ENCODE peak calls at places on chromosomes 3 and 15, in five cellular contexts. F is foreskin fibroblast, N is nephron progenitor cell, W is gastrocnemius medialis, E is epithelial cell of proximal tubule. S is an unnamed sample.

GRCh38 chr3:183577336-183577735 is 21.8 kb upstream of the KLHL6 start:
- DNase-seq in F (no peak), N (no peak), W (no peak), E (no peak), S (no peak)

GRCh38 chr3:190404715-190405114 is 16.8 kb downstream of the CLDN16 start:
- DNase-seq in F (no peak), N (no peak), W (no peak), E (no peak), S (no peak)

GRCh38 chr3:164040991-164041390 is 1037.3 kb downstream of the SI start:
- DNase-seq in F (no peak), N (no peak), W (no peak), E (no peak), S (no peak)

GRCh38 chr3:151976211-151977050 is 103.0 kb downstream of the SUCNR1 start:
- DNase-seq in W (no peak), N (no peak), F (peak; percentile 95), E (peak; percentile 95), S (peak; percentile 97)

GRCh38 chr3:178436773-178437172 is 99.5 kb upstream of the KCNMB2 start:
- DNase-seq in N (no peak), W (no peak), F (peak; percentile 18), E (no peak), S (no peak)

GRCh38 chr3:89503891-89504391 is 396.5 kb downstream of the EPHA3 start:
- DNase-seq in W (no peak), F (no peak), E (no peak), N (no peak), S (no peak)

GRCh38 chr15:68449389-68449788 is 17.4 kb upstream of the ITGA11 start:
- DNase-seq in E (no peak), N (no peak), W (no peak), F (no peak), S (no peak)

GRCh38 chr3:106215047-106215446 is 346.2 kb upstream of the CBLB start:
- DNase-seq in F (no peak), N (no peak), W (no peak), E (no peak), S (no peak)

GRCh38 chr3:86180696-86181095 is 810.3 kb downstream of the VGLL3 start:
- DNase-seq in F (no peak), W (no peak), N (no peak), E (no peak), S (no peak)

GRCh38 chr3:101117981-101118380 is 124.8 kb upstream of the ABI3BP start:
- DNase-seq in W (no peak), E (no peak), N (no peak), F (peak; percentile 15), S (no peak)

GRCh38 chr3:182261084-182261483 is 532.2 kb upstream of the ATP11B start:
- DNase-seq in N (peak; percentile 11), F (no peak), W (no peak), E (no peak), S (no peak)

GRCh38 chr3:187909871-187910270 is 164.6 kb upstream of the BCL6 start:
- DNase-seq in F (no peak), E (no peak), N (no peak), W (no peak), S (no peak)

GRCh38 chr15:65762914-65763787 is 28.9 kb downstream of the DENND4A start:
- DNase-seq in E (no peak), F (no peak), N (no peak), W (no peak), S (no peak)

GRCh38 chr15:78850926-78851600 is 21.6 kb upstream of the MORF4L1 start:
- DNase-seq in F (no peak), N (no peak), E (no peak), W (no peak), S (no peak)

GRCh38 chr3:65348596-65348995 is 660.8 kb upstream of the ADAMTS9 start:
- DNase-seq in F (peak; percentile 64), W (no peak), N (no peak), E (no peak), S (peak; percentile 62)

GRCh38 chr15:74517096-74517495 is 23.9 kb upstream of the ARID3B start:
- DNase-seq in E (no peak), N (no peak), W (no peak), F (no peak), S (no peak)

GRCh38 chr3:125115640-125116039 is 59.8 kb upstream of the HEG1 start:
- DNase-seq in E (no peak), N (no peak), W (no peak), F (no peak), S (no peak)

GRCh38 chr15:54915382-54915781 is 281.4 kb downstream of the RSL24D1 start:
- DNase-seq in N (no peak), W (no peak), F (no peak), E (no peak), S (no peak)

GRCh38 chr15:62532367-62532766 is 367.3 kb upstream of the C2CD4B start:
- DNase-seq in F (no peak), E (no peak), W (no peak), N (no peak), S (no peak)

GRCh38 chr3:56357266-56357665 is 111.0 kb downstream of the ERC2 start:
- DNase-seq in N (peak; percentile 23), E (peak; percentile 75), W (no peak), F (no peak), S (no peak)

GRCh38 chr3:127012091-127012490 is 29.2 kb downstream of the PLXNA1 start:
- DNase-seq in W (no peak), F (no peak), E (no peak), N (no peak), S (no peak)
- TF ChIP-seq CTCF in W (no peak), F (no peak), E (no peak), N (no peak), S (no peak)

DNA sequence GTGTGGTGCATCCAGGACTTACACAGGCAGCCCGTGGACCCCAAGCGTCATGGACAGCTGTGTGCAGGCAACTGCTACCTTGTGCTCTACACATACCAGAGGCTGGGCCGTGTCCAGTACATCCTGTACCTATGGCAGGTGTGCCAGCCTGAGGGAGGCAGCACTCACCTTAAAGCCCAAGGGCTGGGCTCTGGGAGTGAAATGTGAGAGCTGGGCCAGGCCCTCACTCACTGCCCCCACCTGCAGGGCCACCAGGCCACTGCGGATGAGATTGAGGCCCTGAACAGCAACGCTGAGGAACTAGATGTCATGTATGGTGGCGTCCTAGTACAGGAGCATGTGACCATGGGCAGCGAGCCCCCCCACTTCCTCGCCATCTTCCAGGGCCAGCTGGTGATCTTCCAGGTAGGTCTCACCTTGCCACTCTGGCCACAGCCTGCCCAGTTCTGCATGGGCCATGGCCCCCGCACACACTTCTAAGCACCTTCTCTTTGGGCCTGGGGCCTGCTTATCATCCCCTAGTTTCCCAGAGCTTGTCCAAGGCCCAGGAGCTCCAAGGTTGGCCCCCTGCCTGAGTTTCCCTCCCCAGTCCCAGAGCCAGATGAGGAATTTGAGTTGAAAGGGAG is 11.0 kb downstream of the VILL start:
- DNase-seq in F (no peak), E (no peak), N (peak; percentile 19), W (no peak), S (no peak)
- TF ChIP-seq CTCF in F (no peak), E (peak; percentile 34), N (peak; percentile 26), W (no peak), S (no peak)

DNA sequence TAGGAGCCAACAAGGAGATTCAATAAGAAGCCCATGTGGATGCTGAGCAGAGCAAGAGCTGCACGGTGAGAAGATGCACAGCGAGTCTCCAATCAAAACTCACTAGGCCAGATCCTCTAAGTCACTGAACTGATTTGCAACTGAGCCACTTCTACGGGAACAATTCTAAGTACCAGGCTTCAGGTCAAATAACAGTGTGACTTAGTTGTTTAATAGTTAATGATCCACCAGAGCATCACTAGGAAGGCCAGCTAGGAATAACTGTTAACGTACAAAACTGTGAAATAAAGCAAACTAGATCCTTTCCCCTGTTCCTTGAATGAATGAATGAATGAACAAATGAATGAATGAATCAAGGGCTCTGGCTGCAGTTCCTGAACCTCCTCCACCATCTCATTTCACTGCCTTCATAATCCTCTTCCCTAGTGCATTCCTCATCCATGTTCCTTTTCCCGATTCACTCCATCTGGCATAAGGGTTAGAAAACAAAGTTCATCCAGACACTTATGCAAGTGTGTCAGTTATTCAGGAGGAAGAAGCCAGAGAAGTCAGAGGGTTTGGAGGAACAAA is 59.7 kb downstream of the ATP8B4 start:
- DNase-seq in W (no peak), N (no peak), F (no peak), E (no peak), S (no peak)
- TF ChIP-seq CTCF in W (no peak), N (no peak), F (no peak), E (no peak), S (no peak)

GRCh38 chr15:60345616-60346015 is 52.2 kb downstream of the ANXA2 start:
- DNase-seq in W (no peak), E (no peak), F (no peak), N (no peak), S (no peak)

GRCh38 chr15:60344987-60345386 is 52.8 kb downstream of the ANXA2 start:
- DNase-seq in E (no peak), W (no peak), F (no peak), N (no peak), S (no peak)

GRCh38 chr15:60346077-60346476 is 51.7 kb downstream of the ANXA2 start:
- DNase-seq in W (no peak), F (no peak), E (no peak), N (no peak), S (no peak)

GRCh38 chr15:60347480-60348069 is 50.2 kb downstream of the ANXA2 start:
- DNase-seq in W (no peak), F (no peak), E (no peak), N (no peak), S (no peak)

DNA sequence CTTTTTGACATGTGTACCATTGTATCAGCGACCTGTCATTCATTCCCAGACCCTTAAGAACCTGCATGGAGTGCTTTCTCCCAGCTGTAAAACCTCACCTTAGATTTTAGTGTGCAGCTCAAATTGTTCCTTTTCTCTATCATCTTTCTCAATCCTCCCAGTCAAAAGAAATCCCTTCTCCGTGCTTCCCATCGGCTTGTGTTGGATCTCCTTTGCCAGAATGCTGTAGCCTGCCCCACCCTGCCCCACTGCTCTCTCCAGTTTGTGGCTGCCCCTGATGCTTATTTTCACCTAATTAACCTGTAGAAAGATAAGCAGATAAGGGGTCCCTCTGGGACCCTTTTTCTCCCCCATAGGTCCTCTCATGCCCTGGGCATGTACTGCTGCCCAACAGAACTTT is 51.1 kb downstream of the ANXA2 start:
- DNase-seq in F (no peak), W (no peak), E (no peak), N (no peak), S (no peak)
- TF ChIP-seq CTCF in F (no peak), W (no peak), E (no peak), N (no peak), S (no peak)

DNA sequence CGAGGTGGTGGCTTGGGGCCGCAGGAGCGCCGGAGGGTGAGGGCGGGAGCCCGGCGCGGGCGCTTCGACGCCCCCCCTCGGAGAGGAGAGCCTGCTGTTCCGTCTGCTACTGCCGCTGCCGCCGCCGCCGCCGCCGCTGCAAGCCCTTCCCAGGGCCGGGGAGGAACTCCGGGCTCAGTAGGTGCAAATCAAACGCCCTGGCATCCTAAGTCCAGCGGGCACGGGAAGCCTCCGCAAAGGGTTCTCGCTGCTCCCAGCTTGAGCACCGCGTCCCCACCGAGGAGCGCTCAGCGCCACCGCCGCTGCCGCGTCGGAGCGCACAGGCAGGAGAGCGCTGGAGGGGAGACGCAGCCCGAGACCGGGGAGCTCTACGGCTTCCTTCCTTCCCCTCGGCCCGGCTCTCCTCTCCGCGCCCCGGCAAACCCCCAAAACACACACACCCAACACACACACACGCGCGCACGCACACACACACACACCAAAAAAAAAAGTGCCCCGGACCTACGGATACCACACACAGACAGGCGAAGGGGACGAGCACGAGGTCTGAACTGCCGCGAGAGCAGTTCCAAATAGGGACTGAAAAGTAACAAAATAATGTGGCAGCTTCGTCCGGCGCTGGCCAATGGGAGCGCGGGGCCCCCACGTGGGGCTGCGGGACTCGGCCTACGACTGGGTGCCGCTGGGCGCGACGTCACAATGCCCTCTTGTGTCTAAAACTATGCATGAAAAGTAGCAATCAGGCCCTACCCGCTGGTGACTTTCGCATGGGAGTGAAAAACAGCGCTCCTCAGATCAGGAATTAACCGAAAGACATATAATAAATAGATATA is at the start of gene TLE3:
- DNase-seq in E (peak; percentile 83), W (peak; percentile 97), F (peak; percentile 99), N (peak; percentile 98), S (peak; percentile 85)
- TF ChIP-seq CTCF in E (peak; percentile 38), W (peak; percentile 43), F (peak; percentile 38), N (peak; percentile 37), S (peak; percentile 57)